ENCODE peak calls at places on chromosomes 7 and 10, in four cellular contexts. D is mammary epithelial cell, K is AG09309, B is epithelial cell of proximal tubule. Q is an unnamed sample.

GRCh38 chr10:79292789-79293746 is 54.2 kb upstream of the PPIF start:
- DNase-seq in D (no peak), K (no peak), B (no peak), Q (no peak)

GRCh38 chr7:151706568-151707469 is 170.1 kb downstream of the PRKAG2 start:
- DNase-seq in D (no peak), K (no peak), B (no peak), Q (no peak)

GRCh38 chr10:117449636-117450035 is 74.4 kb upstream of the PDZD8 start:
- DNase-seq in D (no peak), K (no peak), B (no peak), Q (no peak)

GRCh38 chr10:60940435-60940834 is 3.5 kb downstream of the RHOBTB1 start:
- DNase-seq in D (no peak), K (no peak), B (no peak), Q (no peak)

GRCh38 chr10:43263551-43264323 is 3.1 kb downstream of the RASGEF1A start:
- DNase-seq in D (no peak), K (no peak), B (no peak), Q (no peak)

GRCh38 chr7:22356855-22357310 is at the start of gene RAPGEF5:
- DNase-seq in D (peak), K (no peak), B (no peak), Q (no peak)

GRCh38 chr10:105398202-105398601 is 757.1 kb downstream of the SORCS3 start:
- DNase-seq in D (no peak), K (no peak), B (no peak), Q (no peak)

GRCh38 chr10:24723788-24724380 is at the start of gene ARHGAP21:
- DNase-seq in D (peak), K (no peak), B (no peak), Q (no peak)

GRCh38 chr7:112745635-112746034 is 44.6 kb downstream of the TMEM168 start:
- DNase-seq in D (no peak), K (no peak), B (no peak), Q (no peak)

GRCh38 chr7:70700055-70700934 is 431.6 kb upstream of the GALNT17 start:
- DNase-seq in D (no peak), K (no peak), B (no peak), Q (no peak)

GRCh38 chr10:128626397-128627060 is 500.3 kb upstream of the MKI67 start:
- DNase-seq in D (no peak), K (no peak), B (no peak), Q (no peak)

GRCh38 chr10:31929986-31930675 is 1.5 kb upstream of the ARHGAP12 start:
- DNase-seq in D (peak), K (no peak), B (no peak), Q (no peak)

GRCh38 chr7:79298145-79298760 is 155.2 kb downstream of the MAGI2 start:
- DNase-seq in D (peak), K (peak), B (no peak), Q (peak)

GRCh38 chr10:96366508-96366907 is 7.7 kb upstream of the OPALIN start:
- DNase-seq in D (no peak), K (no peak), B (no peak), Q (peak)

GRCh38 chr10:71961831-71962230 is 2.4 kb upstream of the CHST3 start:
- DNase-seq in D (no peak), K (no peak), B (no peak), Q (no peak)

GRCh38 chr7:55093674-55094073 is 74.9 kb downstream of the EGFR start:
- DNase-seq in D (no peak), K (no peak), B (no peak), Q (no peak)

GRCh38 chr10:6383099-6383812 is 180.5 kb downstream of the PFKFB3 start:
- DNase-seq in D (no peak), K (peak), B (no peak), Q (peak)

GRCh38 chr7:138886501-138886917 is 88.5 kb upstream of the ATP6V0A4 start:
- DNase-seq in D (peak), K (no peak), B (peak), Q (peak)

GRCh38 chr10:101466016-101466912 is 112.3 kb downstream of the BTRC start:
- DNase-seq in D (no peak), K (no peak), B (no peak), Q (no peak)

GRCh38 chr7:105769951-105770628 is 106.3 kb downstream of the ATXN7L1 start:
- DNase-seq in D (no peak), K (no peak), B (no peak), Q (no peak)

GRCh38 chr7:128879461-128879938 is 16.8 kb downstream of the ATP6V1F start:
- DNase-seq in D (no peak), K (no peak), B (no peak), Q (no peak)

GRCh38 chr7:78015574-78016260 is 217.1 kb downstream of the PHTF2 start:
- DNase-seq in D (no peak), K (no peak), B (no peak), Q (no peak)

GRCh38 chr7:85614684-85615083 is 427.8 kb upstream of the SEMA3D start:
- DNase-seq in D (no peak), K (no peak), B (no peak), Q (no peak)

GRCh38 chr7:70574314-70574713 is 557.6 kb upstream of the GALNT17 start:
- DNase-seq in D (no peak), K (no peak), B (no peak), Q (no peak)

GRCh38 chr7:8719102-8719501 is 285.7 kb downstream of the NXPH1 start:
- DNase-seq in D (no peak), K (no peak), B (no peak), Q (no peak)

GRCh38 chr7:157397751-157398691 is 61.2 kb downstream of the DNAJB6 start:
- DNase-seq in D (peak), K (peak), B (peak), Q (peak)

GRCh38 chr10:78764436-78764835 is 304.3 kb upstream of the ZMIZ1 start:
- DNase-seq in D (no peak), K (no peak), B (no peak), Q (no peak)

GRCh38 chr10:12150163-12150562 is 20.7 kb downstream of the SEC61A2 start:
- DNase-seq in D (peak), K (no peak), B (no peak), Q (no peak)

GRCh38 chr10:62665771-62666170 is 138.7 kb upstream of the ADO start:
- DNase-seq in D (no peak), K (no peak), B (no peak), Q (no peak)

GRCh38 chr10:944034-944831 is 12.7 kb upstream of the LARP4B start:
- DNase-seq in D (peak), K (peak), B (no peak), Q (no peak)

GRCh38 chr7:100763556-100764140 is 30.3 kb downstream of the ZAN start:
- DNase-seq in D (peak), K (no peak), B (no peak), Q (no peak)

GRCh38 chr10:98254234-98254858 is 13.6 kb downstream of the LOXL4 start:
- DNase-seq in D (no peak), K (no peak), B (no peak), Q (no peak)

GRCh38 chr10:12401466-12401865 is 52.1 kb downstream of the CAMK1D start:
- DNase-seq in D (no peak), K (no peak), B (no peak), Q (no peak)

GRCh38 chr7:22627136-22627535 is 99.9 kb upstream of the IL6 start:
- DNase-seq in D (no peak), K (no peak), B (no peak), Q (no peak)

GRCh38 chr10:63697956-63698814 is 177.0 kb downstream of the REEP3 start:
- DNase-seq in D (no peak), K (no peak), B (no peak), Q (no peak)

GRCh38 chr7:122694697-122695096 is 4.2 kb downstream of the RNF133 start:
- DNase-seq in D (no peak), K (no peak), B (no peak), Q (no peak)

DNA sequence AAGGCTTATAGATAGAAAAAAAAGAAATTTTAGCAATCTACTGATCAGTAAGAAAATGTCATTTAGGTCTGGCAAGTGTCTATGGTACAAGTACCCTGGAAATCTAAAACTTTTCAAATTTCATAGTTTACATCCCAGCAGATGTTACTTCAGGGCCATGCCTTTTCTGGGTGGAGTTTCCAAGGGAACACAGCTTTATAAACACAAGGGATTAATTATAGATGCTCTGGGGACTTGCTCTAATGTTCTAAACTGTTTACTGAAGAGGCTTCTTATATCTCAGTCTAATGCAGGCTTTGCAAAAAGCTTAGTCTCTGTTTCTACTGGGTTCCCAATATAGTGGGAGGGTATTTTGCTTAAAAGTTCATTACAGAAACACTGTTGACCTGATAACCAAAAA is 3.1 kb downstream of the CD36 start:
- DNase-seq in D (no peak), K (no peak), B (no peak), Q (no peak)
- H3K4me3 ChIP-seq in D (no peak), K (no peak), B (no peak), Q (no peak)

GRCh38 chr7:101804087-101804631 is 13.3 kb upstream of the CUX1 start:
- DNase-seq in D (peak), K (no peak), B (no peak), Q (no peak)
- H3K4me3 ChIP-seq in D (no peak), K (no peak), B (no peak), Q (no peak)

DNA sequence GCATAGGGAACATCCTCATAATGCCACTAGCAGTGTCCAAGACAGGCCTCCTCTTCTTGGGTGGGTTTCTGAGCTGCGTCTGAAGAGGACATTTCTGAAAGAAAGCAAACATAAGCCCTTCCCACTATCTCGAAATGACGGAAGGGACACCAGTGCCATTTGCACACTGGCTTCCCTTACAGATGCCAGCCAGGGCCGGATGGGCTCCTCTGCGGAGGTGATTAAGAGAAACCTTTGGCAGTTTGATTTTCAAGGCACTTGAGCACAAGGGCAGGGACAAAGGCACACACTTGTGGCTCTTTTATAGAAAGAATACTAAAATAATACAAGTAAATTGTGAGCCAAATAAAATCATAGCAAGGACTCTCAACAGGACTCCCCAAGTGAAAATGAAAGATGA is 106.6 kb upstream of the CELF2 start:
- DNase-seq in D (no peak), K (no peak), B (no peak), Q (no peak)
- H3K4me3 ChIP-seq in D (no peak), K (no peak), B (peak), Q (peak)

GRCh38 chr7:107158028-107158427 is 10.8 kb upstream of the HBP1 start:
- DNase-seq in D (no peak), K (no peak), B (no peak), Q (no peak)

GRCh38 chr7:107164092-107164491 is 4.7 kb upstream of the HBP1 start:
- DNase-seq in D (no peak), K (no peak), B (no peak), Q (no peak)

GRCh38 chr7:107165341-107165740 is 3.5 kb upstream of the HBP1 start:
- DNase-seq in D (no peak), K (no peak), B (no peak), Q (no peak)

GRCh38 chr7:107162466-107162865 is 6.3 kb upstream of the HBP1 start:
- DNase-seq in D (no peak), K (no peak), B (no peak), Q (no peak)

DNA sequence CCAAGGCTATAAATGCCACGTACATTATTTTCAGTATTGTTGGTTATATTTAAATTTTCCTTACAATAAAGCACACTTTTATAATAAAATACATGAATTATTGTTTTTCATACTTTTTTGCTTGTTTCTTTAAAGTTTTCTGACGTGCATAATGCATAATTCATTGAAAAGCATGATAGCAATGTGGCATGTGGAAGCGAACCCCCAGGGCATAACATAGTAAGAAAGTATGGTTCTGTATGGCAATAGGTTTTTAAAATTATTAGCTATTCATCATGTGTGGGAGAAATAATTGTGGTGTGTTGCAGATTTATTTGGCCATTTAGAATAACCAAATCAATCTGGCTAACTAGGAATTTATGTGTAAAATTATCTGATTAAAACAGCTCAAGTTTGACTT is 7.4 kb upstream of the HBP1 start:
- DNase-seq in D (no peak), K (no peak), B (no peak), Q (no peak)
- H3K4me3 ChIP-seq in D (no peak), K (no peak), B (no peak), Q (no peak)

DNA sequence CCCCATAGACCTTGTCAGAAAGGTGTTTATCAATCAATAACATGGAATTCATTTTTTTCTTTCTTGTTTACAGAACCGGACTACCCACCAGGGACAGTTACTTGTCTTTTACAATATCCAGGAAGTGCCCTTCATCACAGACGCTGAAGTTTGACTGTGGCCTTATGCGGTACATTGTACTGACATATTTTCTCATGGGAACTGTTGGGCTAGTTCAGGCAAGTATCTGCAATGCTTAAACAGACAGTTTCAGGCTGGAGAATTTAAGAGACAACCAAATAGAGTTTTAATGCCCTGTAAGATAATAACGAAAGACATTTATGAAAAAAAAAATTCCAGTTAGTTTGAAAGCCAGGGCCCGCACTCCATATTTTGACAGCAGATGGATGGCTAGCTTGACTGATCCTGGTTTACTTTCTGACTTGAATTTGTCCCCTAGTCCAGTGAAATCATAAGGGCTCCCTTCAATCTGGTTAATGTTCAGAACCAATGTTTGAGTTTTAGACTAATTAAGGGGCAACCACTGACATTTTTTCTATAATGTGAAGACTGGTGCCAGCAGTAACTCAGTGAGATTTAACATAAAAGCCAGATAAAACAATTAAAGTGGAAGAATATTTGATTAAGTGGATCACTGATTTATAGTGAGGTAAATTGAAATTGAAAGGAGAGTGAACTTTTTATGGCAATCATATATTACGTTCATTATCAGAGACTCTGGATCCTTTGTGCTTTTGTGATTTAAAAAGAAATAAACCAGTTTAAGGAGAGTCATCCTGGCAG is 246.6 kb downstream of the GATA3 start:
- DNase-seq in D (peak), K (no peak), B (no peak), Q (no peak)
- H3K4me3 ChIP-seq in D (no peak), K (no peak), B (no peak), Q (no peak)

GRCh38 chr7:17041324-17041723 is 159.5 kb upstream of the AGR3 start:
- DNase-seq in D (peak), K (peak), B (no peak), Q (peak)
- H3K4me3 ChIP-seq in D (no peak), K (no peak), B (no peak), Q (no peak)